ENCODE peak calls at places on chromosomes 1 and 21, in five cellular contexts. I, G, F, K and E are unnamed samples.

GRCh38 chr1:243742814-243743213 is 107.2 kb downstream of the AKT3 start:
- DNase-seq in I (peak; percentile 67), G (no peak), F (no peak), K (no peak), E (no peak)

GRCh38 chr1:70486676-70487470 is 75.8 kb downstream of the CTH start:
- DNase-seq in I (no peak), G (no peak), F (no peak), K (no peak), E (no peak)

GRCh38 chr1:33045246-33045645 is 8.6 kb upstream of the AK2 start:
- DNase-seq in I (no peak), G (peak; percentile 29), F (peak; percentile 47), K (no peak), E (peak; percentile 54)

GRCh38 chr1:184974086-184974836 is at the start of gene NIBAN1:
- DNase-seq in I (peak; percentile 20), G (peak; percentile 48), F (no peak), K (no peak), E (peak; percentile 86)

GRCh38 chr1:20114021-20114648 is 5.2 kb downstream of the PLA2G2D start:
- DNase-seq in I (no peak), G (no peak), F (no peak), K (no peak), E (no peak)

GRCh38 chr21:46118871-46119564 is 21.1 kb downstream of the COL6A2 start:
- DNase-seq in I (no peak), G (no peak), F (no peak), K (no peak), E (no peak)

GRCh38 chr1:19452221-19452663 is 33.1 kb downstream of the CAPZB start:
- DNase-seq in I (no peak), G (no peak), F (no peak), K (no peak), E (no peak)

GRCh38 chr21:45253633-45254556 is 33.8 kb downstream of the POFUT2 start:
- DNase-seq in I (no peak), G (no peak), F (no peak), K (no peak), E (no peak)

GRCh38 chr21:37164742-37165141 is 91.7 kb downstream of the TTC3 start:
- DNase-seq in I (no peak), G (no peak), F (no peak), K (no peak), E (peak; percentile 32)

GRCh38 chr1:157369808-157370521 is 182.3 kb downstream of the FCRL5 start:
- DNase-seq in I (peak; percentile 71), G (peak; percentile 66), F (peak; percentile 52), K (peak; percentile 30), E (peak; percentile 64)

GRCh38 chr1:169236143-169236542 is 129.7 kb downstream of the ATP1B1 start:
- DNase-seq in I (peak; percentile 5), G (no peak), F (no peak), K (no peak), E (no peak)

GRCh38 chr1:237219751-237220150 is 177.8 kb downstream of the RYR2 start:
- DNase-seq in I (no peak), G (no peak), F (no peak), K (no peak), E (no peak)

GRCh38 chr1:227395391-227396028 is 77.2 kb upstream of the CDC42BPA start:
- DNase-seq in I (no peak), G (no peak), F (no peak), K (no peak), E (no peak)

GRCh38 chr1:158972841-158973240 is 36.9 kb upstream of the IFI16 start:
- DNase-seq in I (no peak), G (peak; percentile 11), F (no peak), K (no peak), E (peak; percentile 71)

GRCh38 chr1:151820940-151821339 is 10.7 kb downstream of the RORC start:
- DNase-seq in I (no peak), G (no peak), F (no peak), K (no peak), E (no peak)

GRCh38 chr1:21022279-21023040 is 154.2 kb downstream of the EIF4G3 start:
- DNase-seq in I (peak; percentile 99), G (peak; percentile 96), F (peak; percentile 98), K (peak; percentile 81), E (peak; percentile 88)

GRCh38 chr1:65255088-65256050 is 54.0 kb upstream of the DNAJC6 start:
- DNase-seq in I (peak; percentile 50), G (no peak), F (no peak), K (no peak), E (peak; percentile 1)

GRCh38 chr1:157101196-157101595 is 1.6 kb upstream of the ETV3L start:
- DNase-seq in I (no peak), G (no peak), F (no peak), K (no peak), E (no peak)

GRCh38 chr1:25425098-25426085 is 4.8 kb upstream of the RHCE start:
- DNase-seq in I (no peak), G (no peak), F (peak; percentile 19), K (no peak), E (no peak)

GRCh38 chr21:19181604-19182140 is 778.1 kb upstream of the TMPRSS15 start:
- DNase-seq in I (no peak), G (no peak), F (no peak), K (no peak), E (no peak)

GRCh38 chr1:25952851-25953401 is 44.9 kb downstream of the PAFAH2 start:
- DNase-seq in I (no peak), G (no peak), F (no peak), K (no peak), E (no peak)

GRCh38 chr1:99363531-99363930 is 99.2 kb downstream of the PLPPR4 start:
- DNase-seq in I (no peak), G (no peak), F (no peak), K (no peak), E (no peak)

GRCh38 chr1:23869818-23870217 is 1.7 kb upstream of the FUCA1 start:
- DNase-seq in I (no peak), G (no peak), F (no peak), K (no peak), E (no peak)

GRCh38 chr1:161733526-161733925 is 12.2 kb downstream of the FCRLB start:
- DNase-seq in I (peak; percentile 67), G (peak; percentile 24), F (no peak), K (no peak), E (peak; percentile 87)

GRCh38 chr1:158203693-158204457 is 23.2 kb downstream of the CD1D start:
- DNase-seq in I (peak; percentile 70), G (peak; percentile 68), F (peak; percentile 49), K (peak; percentile 8), E (peak; percentile 74)

GRCh38 chr1:44327679-44328491 is 27.2 kb downstream of the ERI3 start:
- DNase-seq in I (peak; percentile 60), G (peak; percentile 97), F (peak; percentile 86), K (no peak), E (peak; percentile 10)

GRCh38 chr1:65459397-65459768 is 38.9 kb downstream of the LEPR start:
- DNase-seq in I (peak; percentile 50), G (peak; percentile 34), F (peak; percentile 35), K (peak; percentile 4), E (peak; percentile 44)

GRCh38 chr1:119631086-119631432 is 17.0 kb downstream of the ZNF697 start:
- DNase-seq in I (no peak), G (no peak), F (no peak), K (no peak), E (no peak)
- TF ChIP-seq MYC in I (no peak), G (no peak), F (no peak), K (no peak), E (no peak)

DNA sequence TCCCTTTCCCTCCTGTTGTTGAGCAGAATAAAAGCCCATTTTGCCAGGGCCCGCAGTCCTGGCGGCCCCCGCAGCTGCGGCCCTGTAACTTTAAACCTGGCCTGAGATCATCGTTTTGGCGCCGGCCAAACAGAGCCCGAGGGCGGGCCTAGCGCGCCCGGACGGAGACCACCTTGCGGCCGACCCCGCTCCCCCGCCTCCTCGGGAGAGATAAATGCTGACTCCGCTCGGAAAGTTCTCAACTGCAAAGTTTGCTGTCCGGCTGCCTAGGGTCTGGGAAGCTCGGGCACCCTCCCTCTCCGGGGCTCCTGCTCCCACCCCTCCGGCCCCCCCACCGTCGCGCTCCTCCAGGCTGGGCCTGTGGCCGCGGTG is at the start of gene PDPN:
- DNase-seq in I (no peak), G (no peak), F (no peak), K (no peak), E (no peak)
- TF ChIP-seq MYC in I (no peak), G (no peak), F (no peak), K (no peak), E (no peak)

GRCh38 chr1:113647121-113647520 is 112.2 kb downstream of the PHTF1 start:
- DNase-seq in I (no peak), G (no peak), F (no peak), K (no peak), E (no peak)

DNA sequence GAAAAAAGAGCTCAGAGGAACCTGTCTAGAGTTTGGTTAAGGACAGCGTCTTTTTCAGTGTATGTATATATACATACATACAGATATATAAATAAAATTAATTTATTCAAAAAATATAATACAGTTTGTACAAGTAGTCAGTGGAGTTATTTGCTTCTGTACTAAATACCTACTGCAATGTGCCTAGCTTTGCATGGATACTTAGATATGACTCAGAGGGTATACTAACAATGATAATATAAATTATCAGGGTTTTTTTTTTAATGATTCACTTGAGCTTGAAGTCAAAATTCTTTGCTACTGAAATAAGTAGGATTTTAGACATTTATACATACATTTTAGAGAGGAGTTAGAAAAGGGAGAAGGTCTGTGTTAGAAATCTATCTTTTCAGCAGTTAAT is 117.9 kb downstream of the PHTF1 start:
- DNase-seq in I (no peak), G (no peak), F (no peak), K (no peak), E (no peak)
- TF ChIP-seq MYC in I (no peak), G (no peak), F (no peak), K (no peak), E (no peak)

DNA sequence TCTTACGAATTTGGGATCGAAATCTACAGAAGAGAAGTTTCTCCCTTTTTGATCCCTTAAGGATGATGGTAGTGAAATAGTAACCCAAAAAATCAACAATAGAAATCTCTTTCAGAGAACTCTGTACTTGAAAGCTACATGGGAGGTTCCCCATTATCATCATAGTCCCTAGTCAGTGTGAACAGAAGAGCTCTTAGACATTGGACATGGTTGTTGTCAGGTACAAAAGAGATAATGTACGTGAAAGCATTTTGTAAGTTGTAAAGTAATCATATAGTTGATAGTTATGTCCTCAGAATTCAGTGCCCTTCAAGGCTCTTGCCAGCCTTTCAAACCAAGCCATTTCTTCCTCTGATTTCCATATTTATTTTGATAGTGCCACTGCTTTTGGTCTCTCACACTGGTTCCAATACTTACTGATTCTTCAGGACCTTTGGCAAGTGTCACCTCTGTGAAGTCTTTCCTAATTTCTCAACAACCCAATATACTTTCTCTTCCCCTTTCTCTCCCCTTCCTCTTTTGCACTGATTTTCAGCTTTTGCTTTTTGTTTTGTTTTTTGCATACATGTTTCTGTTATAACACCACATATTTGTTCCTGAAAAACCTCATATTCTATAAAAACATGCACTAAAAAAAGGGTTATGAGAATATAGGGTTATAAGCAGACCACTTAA is 22.4 kb downstream of the VPS45 start:
- DNase-seq in I (no peak), G (no peak), F (no peak), K (peak; percentile 28), E (peak; percentile 32)
- TF ChIP-seq MYC in I (no peak), G (no peak), F (no peak), K (no peak), E (no peak)